ENCODE peak calls at places on chromosomes 12 and 14, in ten cellular contexts. One of them, this sample, is unnamed.

GRCh38 chr12:100359822-100360221 is 2.9 kb downstream of the SLC17A8 start:
- DNase-seq in GM03348: peak
- DNase-seq in AG09309: no peak
- DNase-seq in stimulated activated CD4-positive, alpha-beta T cell treated with anti-CD3 and anti-CD28 coated beads, Interleukin-4, amount 100 ng/mL, for 24 hours: no peak
- DNase-seq in activated CD8-positive, alpha-beta T cell treated with anti-CD3 and anti-CD28 coated beads, Interleukin-2, amount 10 ng/mL, durations not matched to agents 7 days and 5 days: no peak
- DNase-seq in posterior cingulate gyrus: no peak
- DNase-seq in HTR-8/SVneo: peak
- DNase-seq in neural progenitor cell: no peak
- DNase-seq in fibroblast of mammary gland: no peak
- DNase-seq in neuronal stem cell: no peak
- DNase-seq in this sample: no peak

GRCh38 chr14:29608861-29609260 is 318.8 kb downstream of the PRKD1 start:
- DNase-seq in neuronal stem cell: no peak
- DNase-seq in activated CD8-positive, alpha-beta T cell treated with anti-CD3 and anti-CD28 coated beads, Interleukin-2, amount 10 ng/mL, durations not matched to agents 7 days and 5 days: no peak
- DNase-seq in fibroblast of mammary gland: no peak
- DNase-seq in GM03348: no peak
- DNase-seq in posterior cingulate gyrus: no peak
- DNase-seq in AG09309: no peak
- DNase-seq in HTR-8/SVneo: no peak
- DNase-seq in stimulated activated CD4-positive, alpha-beta T cell treated with anti-CD3 and anti-CD28 coated beads, Interleukin-4, amount 100 ng/mL, for 24 hours: no peak
- DNase-seq in neural progenitor cell: no peak
- DNase-seq in this sample: no peak

GRCh38 chr12:96907681-96908163 is 665 bp downstream of the NEDD1 start:
- DNase-seq in neuronal stem cell: peak
- DNase-seq in neural progenitor cell: peak
- DNase-seq in posterior cingulate gyrus: no peak
- DNase-seq in GM03348: peak
- DNase-seq in stimulated activated CD4-positive, alpha-beta T cell treated with anti-CD3 and anti-CD28 coated beads, Interleukin-4, amount 100 ng/mL, for 24 hours: peak
- DNase-seq in fibroblast of mammary gland: peak
- DNase-seq in AG09309: no peak
- DNase-seq in HTR-8/SVneo: no peak
- DNase-seq in activated CD8-positive, alpha-beta T cell treated with anti-CD3 and anti-CD28 coated beads, Interleukin-2, amount 10 ng/mL, durations not matched to agents 7 days and 5 days: peak
- DNase-seq in this sample: no peak

GRCh38 chr14:70188292-70188607 is 501 bp downstream of the SLC8A3 start:
- DNase-seq in neural progenitor cell: peak
- DNase-seq in AG09309: no peak
- DNase-seq in neuronal stem cell: no peak
- DNase-seq in HTR-8/SVneo: peak
- DNase-seq in posterior cingulate gyrus: no peak
- DNase-seq in GM03348: peak
- DNase-seq in fibroblast of mammary gland: no peak
- DNase-seq in activated CD8-positive, alpha-beta T cell treated with anti-CD3 and anti-CD28 coated beads, Interleukin-2, amount 10 ng/mL, durations not matched to agents 7 days and 5 days: peak
- DNase-seq in stimulated activated CD4-positive, alpha-beta T cell treated with anti-CD3 and anti-CD28 coated beads, Interleukin-4, amount 100 ng/mL, for 24 hours: no peak
- DNase-seq in this sample: no peak

GRCh38 chr12:46550266-46550879 is 177.8 kb upstream of the SLC38A2 start:
- DNase-seq in GM03348: no peak
- DNase-seq in activated CD8-positive, alpha-beta T cell treated with anti-CD3 and anti-CD28 coated beads, Interleukin-2, amount 10 ng/mL, durations not matched to agents 7 days and 5 days: no peak
- DNase-seq in posterior cingulate gyrus: no peak
- DNase-seq in fibroblast of mammary gland: no peak
- DNase-seq in AG09309: no peak
- DNase-seq in neuronal stem cell: no peak
- DNase-seq in stimulated activated CD4-positive, alpha-beta T cell treated with anti-CD3 and anti-CD28 coated beads, Interleukin-4, amount 100 ng/mL, for 24 hours: no peak
- DNase-seq in neural progenitor cell: no peak
- DNase-seq in HTR-8/SVneo: no peak
- DNase-seq in this sample: no peak

GRCh38 chr12:125794401-125794800 is 729.2 kb downstream of the AACS start:
- DNase-seq in neuronal stem cell: no peak
- DNase-seq in posterior cingulate gyrus: no peak
- DNase-seq in HTR-8/SVneo: no peak
- DNase-seq in fibroblast of mammary gland: no peak
- DNase-seq in neural progenitor cell: no peak
- DNase-seq in AG09309: no peak
- DNase-seq in stimulated activated CD4-positive, alpha-beta T cell treated with anti-CD3 and anti-CD28 coated beads, Interleukin-4, amount 100 ng/mL, for 24 hours: no peak
- DNase-seq in activated CD8-positive, alpha-beta T cell treated with anti-CD3 and anti-CD28 coated beads, Interleukin-2, amount 10 ng/mL, durations not matched to agents 7 days and 5 days: no peak
- DNase-seq in GM03348: no peak
- DNase-seq in this sample: no peak

GRCh38 chr12:56046027-56046780 is 4.5 kb downstream of the RPS26 start:
- DNase-seq in activated CD8-positive, alpha-beta T cell treated with anti-CD3 and anti-CD28 coated beads, Interleukin-2, amount 10 ng/mL, durations not matched to agents 7 days and 5 days: no peak
- DNase-seq in fibroblast of mammary gland: no peak
- DNase-seq in stimulated activated CD4-positive, alpha-beta T cell treated with anti-CD3 and anti-CD28 coated beads, Interleukin-4, amount 100 ng/mL, for 24 hours: no peak
- DNase-seq in AG09309: no peak
- DNase-seq in HTR-8/SVneo: no peak
- DNase-seq in posterior cingulate gyrus: no peak
- DNase-seq in neural progenitor cell: no peak
- DNase-seq in GM03348: no peak
- DNase-seq in neuronal stem cell: no peak
- DNase-seq in this sample: no peak

GRCh38 chr12:52539024-52539820 is 13.7 kb downstream of the KRT71 start:
- DNase-seq in AG09309: peak
- DNase-seq in posterior cingulate gyrus: no peak
- DNase-seq in HTR-8/SVneo: peak
- DNase-seq in neural progenitor cell: no peak
- DNase-seq in stimulated activated CD4-positive, alpha-beta T cell treated with anti-CD3 and anti-CD28 coated beads, Interleukin-4, amount 100 ng/mL, for 24 hours: no peak
- DNase-seq in neuronal stem cell: no peak
- DNase-seq in activated CD8-positive, alpha-beta T cell treated with anti-CD3 and anti-CD28 coated beads, Interleukin-2, amount 10 ng/mL, durations not matched to agents 7 days and 5 days: no peak
- DNase-seq in GM03348: no peak
- DNase-seq in fibroblast of mammary gland: peak
- DNase-seq in this sample: no peak

GRCh38 chr14:74763803-74764531 is 851 bp downstream of the YLPM1 start:
- DNase-seq in neuronal stem cell: no peak
- DNase-seq in fibroblast of mammary gland: peak
- DNase-seq in activated CD8-positive, alpha-beta T cell treated with anti-CD3 and anti-CD28 coated beads, Interleukin-2, amount 10 ng/mL, durations not matched to agents 7 days and 5 days: peak
- DNase-seq in GM03348: peak
- DNase-seq in AG09309: no peak
- DNase-seq in posterior cingulate gyrus: no peak
- DNase-seq in stimulated activated CD4-positive, alpha-beta T cell treated with anti-CD3 and anti-CD28 coated beads, Interleukin-4, amount 100 ng/mL, for 24 hours: peak
- DNase-seq in neural progenitor cell: peak
- DNase-seq in HTR-8/SVneo: peak
- DNase-seq in this sample: peak

GRCh38 chr12:128269108-128269713 is 2.2 kb downstream of the TMEM132C start:
- DNase-seq in neuronal stem cell: no peak
- DNase-seq in HTR-8/SVneo: no peak
- DNase-seq in stimulated activated CD4-positive, alpha-beta T cell treated with anti-CD3 and anti-CD28 coated beads, Interleukin-4, amount 100 ng/mL, for 24 hours: no peak
- DNase-seq in activated CD8-positive, alpha-beta T cell treated with anti-CD3 and anti-CD28 coated beads, Interleukin-2, amount 10 ng/mL, durations not matched to agents 7 days and 5 days: no peak
- DNase-seq in GM03348: no peak
- DNase-seq in fibroblast of mammary gland: no peak
- DNase-seq in neural progenitor cell: peak
- DNase-seq in AG09309: no peak
- DNase-seq in posterior cingulate gyrus: no peak
- DNase-seq in this sample: no peak

GRCh38 chr14:94816113-94816512 is 46.2 kb upstream of the GSC start:
- DNase-seq in GM03348: no peak
- DNase-seq in neuronal stem cell: no peak
- DNase-seq in fibroblast of mammary gland: peak
- DNase-seq in posterior cingulate gyrus: no peak
- DNase-seq in activated CD8-positive, alpha-beta T cell treated with anti-CD3 and anti-CD28 coated beads, Interleukin-2, amount 10 ng/mL, durations not matched to agents 7 days and 5 days: no peak
- DNase-seq in HTR-8/SVneo: no peak
- DNase-seq in neural progenitor cell: peak
- DNase-seq in AG09309: no peak
- DNase-seq in stimulated activated CD4-positive, alpha-beta T cell treated with anti-CD3 and anti-CD28 coated beads, Interleukin-4, amount 100 ng/mL, for 24 hours: no peak
- DNase-seq in this sample: no peak

GRCh38 chr12:22088886-22089285 is 42.9 kb downstream of the CMAS start:
- DNase-seq in neuronal stem cell: no peak
- DNase-seq in GM03348: no peak
- DNase-seq in activated CD8-positive, alpha-beta T cell treated with anti-CD3 and anti-CD28 coated beads, Interleukin-2, amount 10 ng/mL, durations not matched to agents 7 days and 5 days: no peak
- DNase-seq in neural progenitor cell: no peak
- DNase-seq in HTR-8/SVneo: no peak
- DNase-seq in fibroblast of mammary gland: no peak
- DNase-seq in AG09309: no peak
- DNase-seq in stimulated activated CD4-positive, alpha-beta T cell treated with anti-CD3 and anti-CD28 coated beads, Interleukin-4, amount 100 ng/mL, for 24 hours: no peak
- DNase-seq in posterior cingulate gyrus: no peak
- DNase-seq in this sample: no peak

GRCh38 chr14:75915063-75915462 is 66.7 kb downstream of the TGFB3 start:
- DNase-seq in GM03348: no peak
- DNase-seq in HTR-8/SVneo: no peak
- DNase-seq in neural progenitor cell: no peak
- DNase-seq in posterior cingulate gyrus: no peak
- DNase-seq in neuronal stem cell: no peak
- DNase-seq in activated CD8-positive, alpha-beta T cell treated with anti-CD3 and anti-CD28 coated beads, Interleukin-2, amount 10 ng/mL, durations not matched to agents 7 days and 5 days: no peak
- DNase-seq in stimulated activated CD4-positive, alpha-beta T cell treated with anti-CD3 and anti-CD28 coated beads, Interleukin-4, amount 100 ng/mL, for 24 hours: no peak
- DNase-seq in fibroblast of mammary gland: no peak
- DNase-seq in AG09309: no peak
- DNase-seq in this sample: no peak

GRCh38 chr12:67161322-67161918 is 107.7 kb upstream of the CAND1 start:
- DNase-seq in stimulated activated CD4-positive, alpha-beta T cell treated with anti-CD3 and anti-CD28 coated beads, Interleukin-4, amount 100 ng/mL, for 24 hours: peak
- DNase-seq in HTR-8/SVneo: peak
- DNase-seq in AG09309: peak
- DNase-seq in activated CD8-positive, alpha-beta T cell treated with anti-CD3 and anti-CD28 coated beads, Interleukin-2, amount 10 ng/mL, durations not matched to agents 7 days and 5 days: peak
- DNase-seq in posterior cingulate gyrus: peak
- DNase-seq in GM03348: peak
- DNase-seq in neuronal stem cell: no peak
- DNase-seq in fibroblast of mammary gland: peak
- DNase-seq in neural progenitor cell: peak
- DNase-seq in this sample: no peak

GRCh38 chr12:49824886-49825285 is 3.3 kb downstream of the NCKAP5L start:
- DNase-seq in activated CD8-positive, alpha-beta T cell treated with anti-CD3 and anti-CD28 coated beads, Interleukin-2, amount 10 ng/mL, durations not matched to agents 7 days and 5 days: no peak
- DNase-seq in GM03348: peak
- DNase-seq in AG09309: no peak
- DNase-seq in HTR-8/SVneo: no peak
- DNase-seq in neural progenitor cell: no peak
- DNase-seq in posterior cingulate gyrus: no peak
- DNase-seq in neuronal stem cell: no peak
- DNase-seq in fibroblast of mammary gland: peak
- DNase-seq in stimulated activated CD4-positive, alpha-beta T cell treated with anti-CD3 and anti-CD28 coated beads, Interleukin-4, amount 100 ng/mL, for 24 hours: no peak
- DNase-seq in this sample: no peak